ENCODE peak calls at places on chromosomes 5 and 9, in six cellular contexts. B, P, S, M, L and Y are unnamed samples.

GRCh38 chr9:107566596-107566995 is 77.0 kb upstream of the KLF4 start:
- DNase-seq in B (no peak), P (no peak), S (no peak), M (no peak), L (no peak), Y (no peak)

GRCh38 chr9:38417003-38417965 is 7.0 kb downstream of the IGFBPL1 start:
- DNase-seq in B (peak; percentile 32), P (peak; percentile 24), S (peak; percentile 38), M (no peak), L (no peak), Y (peak; percentile 43)

GRCh38 chr5:159571501-159572244 is 241.4 kb upstream of the IL12B start:
- DNase-seq in B (no peak), P (no peak), S (no peak), M (no peak), L (no peak), Y (no peak)

GRCh38 chr5:110702300-110702699 is 24.2 kb downstream of the TMEM232 start:
- DNase-seq in B (peak; percentile 15), P (no peak), S (no peak), M (no peak), L (no peak), Y (no peak)

GRCh38 chr5:129099184-129099570 is 4.6 kb downstream of the ISOC1 start:
- DNase-seq in B (no peak), P (no peak), S (no peak), M (no peak), L (no peak), Y (no peak)

GRCh38 chr9:8364021-8364782 is 564.6 kb upstream of the DMAC1 start:
- DNase-seq in B (no peak), P (no peak), S (no peak), M (no peak), L (no peak), Y (no peak)

GRCh38 chr5:126454081-126454480 is 30.9 kb downstream of the GRAMD2B start:
- DNase-seq in B (no peak), P (peak; percentile 76), S (no peak), M (no peak), L (no peak), Y (no peak)

GRCh38 chr5:90747693-90748092 is 189.1 kb downstream of the ADGRV1 start:
- DNase-seq in B (no peak), P (no peak), S (no peak), M (no peak), L (no peak), Y (no peak)

GRCh38 chr9:68983008-68983411 is 30.9 kb downstream of the PRKACG start:
- DNase-seq in B (no peak), P (no peak), S (no peak), M (no peak), L (no peak), Y (no peak)

GRCh38 chr9:96219615-96220257 is 82.2 kb downstream of the HSD17B3 start:
- DNase-seq in B (peak; percentile 34), P (peak; percentile 63), S (no peak), M (peak; percentile 77), L (no peak), Y (peak; percentile 38)

GRCh38 chr5:173679909-173680626 is 63.6 kb upstream of the BOD1 start:
- DNase-seq in B (peak; percentile 25), P (peak; percentile 5), S (no peak), M (no peak), L (no peak), Y (no peak)

GRCh38 chr5:81866994-81867393 is 104.8 kb upstream of the ATG10 start:
- DNase-seq in B (no peak), P (no peak), S (no peak), M (no peak), L (no peak), Y (no peak)

GRCh38 chr9:71861618-71862017 is 49.4 kb downstream of the ABHD17B start:
- DNase-seq in B (no peak), P (no peak), S (no peak), M (no peak), L (no peak), Y (no peak)

GRCh38 chr9:30915451-30915850 is 1469.0 kb upstream of the ACO1 start:
- DNase-seq in B (no peak), P (no peak), S (no peak), M (no peak), L (no peak), Y (no peak)

GRCh38 chr5:168786142-168786541 is 207.0 kb upstream of the PANK3 start:
- DNase-seq in B (no peak), P (no peak), S (no peak), M (no peak), L (no peak), Y (no peak)

GRCh38 chr9:99184427-99185327 is 37.1 kb downstream of the ALG2 start:
- DNase-seq in B (peak; percentile 94), P (peak; percentile 93), S (peak; percentile 80), M (peak; percentile 92), L (peak; percentile 56), Y (peak; percentile 90)

GRCh38 chr5:112757468-112758208 is 20.0 kb downstream of the APC start:
- DNase-seq in B (peak; percentile 90), P (no peak), S (peak; percentile 61), M (no peak), L (no peak), Y (peak; percentile 23)

GRCh38 chr9:130137870-130138653 is 34.1 kb upstream of the NCS1 start:
- DNase-seq in B (peak; percentile 90), P (peak; percentile 87), S (no peak), M (peak; percentile 57), L (no peak), Y (no peak)

GRCh38 chr5:72242796-72243475 is 77.1 kb downstream of the MRPS27 start:
- DNase-seq in B (no peak), P (no peak), S (no peak), M (no peak), L (no peak), Y (no peak)

GRCh38 chr5:163531272-163531671 is 25.9 kb downstream of the MAT2B start:
- DNase-seq in B (no peak), P (no peak), S (no peak), M (no peak), L (no peak), Y (no peak)

GRCh38 chr5:1507016-1507375 is 16.8 kb downstream of the LPCAT1 start:
- DNase-seq in B (no peak), P (no peak), S (no peak), M (peak; percentile 23), L (no peak), Y (peak; percentile 11)

GRCh38 chr5:1507457-1507856 is 16.3 kb downstream of the LPCAT1 start:
- DNase-seq in B (no peak), P (peak; percentile 54), S (no peak), M (peak; percentile 34), L (no peak), Y (peak; percentile 42)

GRCh38 chr5:1509346-1510085 is 14.2 kb downstream of the LPCAT1 start:
- DNase-seq in B (no peak), P (peak; percentile 52), S (no peak), M (peak; percentile 12), L (no peak), Y (no peak)

GRCh38 chr5:1508679-1509290 is 15.0 kb downstream of the LPCAT1 start:
- DNase-seq in B (no peak), P (peak; percentile 55), S (no peak), M (peak; percentile 46), L (no peak), Y (no peak)

DNA sequence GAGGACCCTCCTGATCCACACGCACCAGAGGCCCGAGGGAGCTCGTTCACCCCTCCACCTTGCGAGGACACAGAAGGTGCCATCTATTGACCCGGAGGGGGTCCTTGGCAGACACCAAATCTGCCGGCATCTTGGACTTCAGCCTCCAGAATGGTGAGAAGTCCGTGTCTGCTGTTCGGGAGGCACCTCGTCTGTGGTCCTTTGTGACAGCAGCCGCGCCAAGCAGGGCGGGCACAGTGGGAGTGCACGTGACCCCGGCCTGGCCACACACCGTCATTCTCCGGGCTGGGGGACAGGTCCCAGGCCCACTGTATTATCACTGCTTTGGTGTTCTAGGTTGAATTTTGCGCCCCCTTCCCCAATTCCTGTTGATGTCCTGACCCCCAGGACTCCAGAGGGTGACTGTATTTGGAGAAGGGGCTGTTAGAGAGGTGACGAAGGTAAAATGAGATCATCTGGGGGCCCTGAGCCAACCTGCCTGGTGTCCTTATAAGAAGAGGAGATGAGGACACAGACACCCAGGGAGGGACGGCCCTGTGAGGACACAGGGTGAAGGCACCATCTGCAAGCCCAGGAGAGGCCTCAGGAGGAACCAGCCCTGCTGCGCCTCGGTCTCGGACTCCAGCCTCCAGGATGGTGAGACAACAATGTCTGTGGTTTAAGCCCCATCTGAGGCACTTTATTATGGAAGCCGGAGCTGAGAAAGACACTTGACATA is 15.6 kb downstream of the LPCAT1 start:
- DNase-seq in B (no peak), P (peak; percentile 61), S (no peak), M (peak; percentile 23), L (no peak), Y (no peak)
- H3K36me3 ChIP-seq in B (peaks cover 9% of the 10 kb centered on the region), P (peaks cover 4% of the 10 kb centered on the region), S (peaks cover 43% of the 10 kb centered on the region), M (no peaks in the 10 kb centered on the region), L (peaks cover 24% of the 10 kb centered on the region), Y (no peaks in the 10 kb centered on the region)

DNA sequence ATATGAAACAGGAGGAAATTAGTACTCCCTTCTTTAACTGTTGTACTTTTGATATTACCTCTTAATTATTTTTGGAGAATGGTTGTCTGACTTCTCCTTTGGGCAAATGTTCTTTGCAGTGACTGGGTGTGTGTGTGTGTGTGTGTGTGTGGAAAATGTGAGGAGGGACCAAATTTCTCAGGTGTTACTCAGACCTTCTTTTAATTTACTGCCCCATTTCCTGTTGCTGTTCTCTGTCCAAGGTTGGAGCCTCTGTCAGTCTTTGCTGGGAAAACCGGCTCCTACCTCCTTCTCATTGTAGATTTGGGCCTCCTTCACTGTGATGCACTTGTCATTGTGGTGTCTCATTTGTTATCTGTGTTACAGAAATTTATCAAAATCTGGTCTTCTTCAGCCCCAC is 68.4 kb downstream of the PBX3 start:
- DNase-seq in B (no peak), P (no peak), S (no peak), M (no peak), L (no peak), Y (no peak)
- H3K4me1 ChIP-seq in B (peaks cover 12% of the 10 kb centered on the region), P (no peaks in the 10 kb centered on the region), S (no peaks in the 10 kb centered on the region), M (peaks cover 3% of the 10 kb centered on the region), L (no peaks in the 10 kb centered on the region), Y (no peaks in the 10 kb centered on the region)

GRCh38 chr9:112831969-112832368 is 58.7 kb downstream of the SLC46A2 start:
- DNase-seq in B (no peak), P (no peak), S (no peak), M (no peak), L (no peak), Y (no peak)
- H3K4me3 ChIP-seq in B (no peak overlapping the region), P (no peak overlapping the region), S (no peak overlapping the region), M (no peak overlapping the region), L (no peak overlapping the region), Y (no peak overlapping the region)

DNA sequence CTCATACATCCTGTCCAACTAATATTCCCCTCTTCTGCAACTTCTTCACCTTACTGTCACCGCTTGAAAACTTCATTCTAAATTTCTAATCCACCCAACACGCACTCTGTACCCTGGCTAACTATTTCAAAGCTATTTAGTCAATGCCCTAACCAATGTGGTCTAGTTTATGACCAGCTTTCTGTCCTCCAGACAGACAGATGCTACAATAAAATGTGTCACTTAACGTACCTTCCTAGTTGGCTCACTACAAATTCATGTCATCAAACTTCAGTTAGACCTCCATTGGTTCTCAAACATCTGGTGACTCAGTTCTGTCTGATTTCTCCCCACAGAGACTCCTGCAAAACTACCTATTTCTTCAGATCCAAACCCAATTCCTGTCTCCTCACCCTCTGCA is 57.7 kb downstream of the FAM13B start:
- DNase-seq in B (no peak), P (no peak), S (no peak), M (no peak), L (no peak), Y (no peak)
- H3K36me3 ChIP-seq in B (peaks cover 20% of the 10 kb centered on the region), P (no peaks in the 10 kb centered on the region), S (peaks cover 23% of the 10 kb centered on the region), M (peaks cover 52% of the 10 kb centered on the region), L (peaks cover 12% of the 10 kb centered on the region), Y (no peaks in the 10 kb centered on the region)